ENCODE peak calls at places on chromosomes 12 and 14, in four cellular contexts. One of them, this sample, is unnamed.

GRCh38 chr14:82075566-82075965 is 541.9 kb upstream of the SEL1L start:
- DNase-seq in germinal center: no peak
- DNase-seq in pons: no peak
- DNase-seq in left lobe of liver: peak
- DNase-seq in this sample: peak

GRCh38 chr12:112285600-112286401 is 96.4 kb downstream of the HECTD4 start:
- DNase-seq in left lobe of liver: peak
- DNase-seq in pons: no peak
- DNase-seq in germinal center: no peak
- DNase-seq in this sample: no peak

GRCh38 chr12:30088259-30088995 is 304.7 kb upstream of the TMTC1 start:
- DNase-seq in left lobe of liver: no peak
- DNase-seq in pons: no peak
- DNase-seq in germinal center: no peak
- DNase-seq in this sample: no peak

GRCh38 chr12:25719505-25719904 is 166.4 kb upstream of the LMNTD1 start:
- DNase-seq in germinal center: no peak
- DNase-seq in pons: no peak
- DNase-seq in left lobe of liver: no peak
- DNase-seq in this sample: no peak

GRCh38 chr12:6494968-6495367 is 1.1 kb downstream of the NCAPD2 start:
- DNase-seq in pons: no peak
- DNase-seq in germinal center: no peak
- DNase-seq in left lobe of liver: no peak
- DNase-seq in this sample: no peak

GRCh38 chr12:125340791-125341190 is 275.6 kb downstream of the AACS start:
- DNase-seq in pons: peak
- DNase-seq in left lobe of liver: no peak
- DNase-seq in germinal center: no peak
- DNase-seq in this sample: no peak

GRCh38 chr14:28771168-28771567 is 4.6 kb downstream of the FOXG1 start:
- DNase-seq in left lobe of liver: no peak
- DNase-seq in germinal center: no peak
- DNase-seq in pons: no peak
- DNase-seq in this sample: no peak

GRCh38 chr12:101745481-101745880 is 6.2 kb upstream of the SYCP3 start:
- DNase-seq in left lobe of liver: no peak
- DNase-seq in pons: no peak
- DNase-seq in germinal center: no peak
- DNase-seq in this sample: no peak

GRCh38 chr14:95679995-95680735 is 6.1 kb upstream of the TCL1B start:
- DNase-seq in left lobe of liver: peak
- DNase-seq in germinal center: peak
- DNase-seq in pons: no peak
- DNase-seq in this sample: peak

GRCh38 chr14:100665518-100666032 is 61.1 kb upstream of the DLK1 start:
- DNase-seq in germinal center: no peak
- DNase-seq in pons: peak
- DNase-seq in left lobe of liver: no peak
- DNase-seq in this sample: no peak

GRCh38 chr14:35366048-35366428 is 38.5 kb downstream of the NFKBIA start:
- DNase-seq in pons: no peak
- DNase-seq in germinal center: no peak
- DNase-seq in left lobe of liver: no peak
- DNase-seq in this sample: no peak

GRCh38 chr12:92745874-92746553 is 43.2 kb downstream of the PLEKHG7 start:
- DNase-seq in germinal center: no peak
- DNase-seq in left lobe of liver: no peak
- DNase-seq in pons: peak
- DNase-seq in this sample: no peak

GRCh38 chr12:53097207-53097563 is 282 bp upstream of the IGFBP6 start:
- DNase-seq in left lobe of liver: peak
- DNase-seq in germinal center: no peak
- DNase-seq in pons: no peak
- DNase-seq in this sample: no peak

GRCh38 chr12:64890873-64891468 is 66.5 kb downstream of the TBC1D30 start:
- DNase-seq in pons: peak
- DNase-seq in germinal center: peak
- DNase-seq in left lobe of liver: no peak
- DNase-seq in this sample: peak

GRCh38 chr14:65336191-65336591 is 76.3 kb upstream of the FUT8 start:
- DNase-seq in pons: no peak
- DNase-seq in germinal center: no peak
- DNase-seq in left lobe of liver: no peak
- DNase-seq in this sample: peak

GRCh38 chr14:84937449-84937848 is 592.5 kb upstream of the FLRT2 start:
- DNase-seq in left lobe of liver: no peak
- DNase-seq in germinal center: no peak
- DNase-seq in pons: no peak
- DNase-seq in this sample: no peak

GRCh38 chr14:89465894-89466293 is 48.9 kb upstream of the FOXN3 start:
- DNase-seq in left lobe of liver: no peak
- DNase-seq in germinal center: no peak
- DNase-seq in pons: no peak
- DNase-seq in this sample: no peak

GRCh38 chr12:46770501-46771183 is 55.2 kb downstream of the SLC38A4 start:
- DNase-seq in left lobe of liver: no peak
- DNase-seq in germinal center: no peak
- DNase-seq in pons: no peak
- DNase-seq in this sample: no peak

GRCh38 chr12:67042697-67043131 is 226.4 kb upstream of the CAND1 start:
- DNase-seq in left lobe of liver: no peak
- DNase-seq in germinal center: no peak
- DNase-seq in pons: peak
- DNase-seq in this sample: no peak

GRCh38 chr14:61710853-61711817 is 15.8 kb downstream of the HIF1A start:
- DNase-seq in pons: no peak
- DNase-seq in left lobe of liver: no peak
- DNase-seq in germinal center: no peak
- DNase-seq in this sample: no peak

GRCh38 chr14:34356267-34356660 is 105.8 kb downstream of the SPTSSA start:
- DNase-seq in left lobe of liver: no peak
- DNase-seq in germinal center: no peak
- DNase-seq in pons: no peak
- DNase-seq in this sample: no peak

GRCh38 chr12:50187084-50187900 is 20.1 kb upstream of the CERS5 start:
- DNase-seq in pons: no peak
- DNase-seq in germinal center: no peak
- DNase-seq in left lobe of liver: no peak
- DNase-seq in this sample: peak

GRCh38 chr14:89740241-89740640 is 214.3 kb downstream of the EFCAB11 start:
- DNase-seq in germinal center: no peak
- DNase-seq in pons: no peak
- DNase-seq in left lobe of liver: no peak
- DNase-seq in this sample: no peak

GRCh38 chr14:55416866-55417265 is 5.2 kb upstream of the ATG14 start:
- DNase-seq in germinal center: no peak
- DNase-seq in pons: peak
- DNase-seq in left lobe of liver: no peak
- DNase-seq in this sample: no peak

GRCh38 chr14:103654619-103655018 is 25.6 kb downstream of the KLC1 start:
- DNase-seq in left lobe of liver: no peak
- DNase-seq in pons: no peak
- DNase-seq in germinal center: no peak
- DNase-seq in this sample: no peak

GRCh38 chr14:105931808-105932483 is 405.6 kb downstream of the TMEM121 start:
- DNase-seq in pons: no peak
- DNase-seq in left lobe of liver: peak
- DNase-seq in germinal center: no peak
- DNase-seq in this sample: peak

GRCh38 chr12:12736759-12737676 is 19.9 kb downstream of the CDKN1B start:
- DNase-seq in left lobe of liver: no peak
- DNase-seq in pons: peak
- DNase-seq in germinal center: peak
- DNase-seq in this sample: peak